ENCODE peak calls at places on chromosomes 12 and 14, in seven cellular contexts. One of them, this sample, is unnamed.

GRCh38 chr14:43172899-43173548 is 1334.1 kb downstream of the FSCB start:
- DNase-seq in fibroblast of mammary gland: no peak
- DNase-seq in hippocampal formation: no peak
- DNase-seq in AG20443: no peak
- DNase-seq in activated CD4-positive, CD25-positive, alpha-beta regulatory T cell: no peak
- DNase-seq in A549: peak
- DNase-seq in RKO: no peak
- DNase-seq in this sample: no peak

GRCh38 chr14:49612251-49612650 is 8.2 kb downstream of the RPL36AL start:
- DNase-seq in fibroblast of mammary gland: no peak
- DNase-seq in A549: no peak
- DNase-seq in activated CD4-positive, CD25-positive, alpha-beta regulatory T cell: no peak
- DNase-seq in AG20443: no peak
- DNase-seq in hippocampal formation: no peak
- DNase-seq in RKO: no peak
- DNase-seq in this sample: no peak

GRCh38 chr12:117936722-117937484 is 31.9 kb downstream of the KSR2 start:
- DNase-seq in AG20443: no peak
- DNase-seq in hippocampal formation: no peak
- DNase-seq in fibroblast of mammary gland: no peak
- DNase-seq in A549: no peak
- DNase-seq in activated CD4-positive, CD25-positive, alpha-beta regulatory T cell: no peak
- DNase-seq in RKO: no peak
- DNase-seq in this sample: no peak

GRCh38 chr14:91924871-91925726 is 22.4 kb downstream of the FBLN5 start:
- DNase-seq in AG20443: no peak
- DNase-seq in hippocampal formation: no peak
- DNase-seq in activated CD4-positive, CD25-positive, alpha-beta regulatory T cell: no peak
- DNase-seq in fibroblast of mammary gland: peak
- DNase-seq in A549: no peak
- DNase-seq in RKO: no peak
- DNase-seq in this sample: no peak

GRCh38 chr12:3777206-3777809 is 24.4 kb upstream of the CRACR2A start:
- DNase-seq in activated CD4-positive, CD25-positive, alpha-beta regulatory T cell: no peak
- DNase-seq in fibroblast of mammary gland: peak
- DNase-seq in hippocampal formation: no peak
- DNase-seq in A549: peak
- DNase-seq in RKO: peak
- DNase-seq in AG20443: peak
- DNase-seq in this sample: no peak

GRCh38 chr14:38243696-38244250 is 12.1 kb downstream of the CLEC14A start:
- DNase-seq in AG20443: no peak
- DNase-seq in fibroblast of mammary gland: no peak
- DNase-seq in RKO: no peak
- DNase-seq in A549: no peak
- DNase-seq in hippocampal formation: no peak
- DNase-seq in activated CD4-positive, CD25-positive, alpha-beta regulatory T cell: no peak
- DNase-seq in this sample: no peak

GRCh38 chr12:96120359-96121100 is 73.6 kb upstream of the ELK3 start:
- DNase-seq in A549: no peak
- DNase-seq in hippocampal formation: no peak
- DNase-seq in RKO: no peak
- DNase-seq in activated CD4-positive, CD25-positive, alpha-beta regulatory T cell: no peak
- DNase-seq in AG20443: no peak
- DNase-seq in fibroblast of mammary gland: no peak
- DNase-seq in this sample: no peak

GRCh38 chr14:35107866-35108265 is 13.9 kb downstream of the PPP2R3C start:
- DNase-seq in activated CD4-positive, CD25-positive, alpha-beta regulatory T cell: no peak
- DNase-seq in hippocampal formation: no peak
- DNase-seq in A549: no peak
- DNase-seq in RKO: no peak
- DNase-seq in AG20443: no peak
- DNase-seq in fibroblast of mammary gland: no peak
- DNase-seq in this sample: no peak

GRCh38 chr14:86055512-86055911 is 525.6 kb downstream of the FLRT2 start:
- DNase-seq in AG20443: no peak
- DNase-seq in A549: peak
- DNase-seq in RKO: peak
- DNase-seq in hippocampal formation: no peak
- DNase-seq in activated CD4-positive, CD25-positive, alpha-beta regulatory T cell: no peak
- DNase-seq in fibroblast of mammary gland: peak
- DNase-seq in this sample: no peak

GRCh38 chr12:132766380-132767085 is 4.9 kb upstream of the ANKLE2 start:
- DNase-seq in activated CD4-positive, CD25-positive, alpha-beta regulatory T cell: no peak
- DNase-seq in A549: no peak
- DNase-seq in AG20443: no peak
- DNase-seq in fibroblast of mammary gland: no peak
- DNase-seq in hippocampal formation: no peak
- DNase-seq in RKO: no peak
- DNase-seq in this sample: no peak

GRCh38 chr12:27866382-27867101 is 86.5 kb upstream of the MANSC4 start:
- DNase-seq in activated CD4-positive, CD25-positive, alpha-beta regulatory T cell: no peak
- DNase-seq in fibroblast of mammary gland: peak
- DNase-seq in hippocampal formation: no peak
- DNase-seq in A549: peak
- DNase-seq in RKO: no peak
- DNase-seq in AG20443: peak
- DNase-seq in this sample: no peak

GRCh38 chr12:124920353-124920935 is 6.0 kb upstream of the UBC start:
- DNase-seq in RKO: no peak
- DNase-seq in fibroblast of mammary gland: no peak
- DNase-seq in hippocampal formation: no peak
- DNase-seq in activated CD4-positive, CD25-positive, alpha-beta regulatory T cell: no peak
- DNase-seq in A549: no peak
- DNase-seq in AG20443: no peak
- DNase-seq in this sample: no peak

GRCh38 chr12:31558521-31558920 is 32.4 kb downstream of the DENND5B start:
- DNase-seq in activated CD4-positive, CD25-positive, alpha-beta regulatory T cell: no peak
- DNase-seq in hippocampal formation: no peak
- DNase-seq in AG20443: peak
- DNase-seq in RKO: no peak
- DNase-seq in A549: no peak
- DNase-seq in fibroblast of mammary gland: peak
- DNase-seq in this sample: no peak

GRCh38 chr12:20631711-20632110 is 63.4 kb upstream of the SLCO1C1 start:
- DNase-seq in A549: no peak
- DNase-seq in hippocampal formation: no peak
- DNase-seq in activated CD4-positive, CD25-positive, alpha-beta regulatory T cell: no peak
- DNase-seq in RKO: no peak
- DNase-seq in fibroblast of mammary gland: peak
- DNase-seq in AG20443: peak
- DNase-seq in this sample: no peak

GRCh38 chr12:75087656-75088055 is 122.0 kb downstream of the KCNC2 start:
- DNase-seq in RKO: peak
- DNase-seq in A549: peak
- DNase-seq in activated CD4-positive, CD25-positive, alpha-beta regulatory T cell: no peak
- DNase-seq in AG20443: no peak
- DNase-seq in fibroblast of mammary gland: peak
- DNase-seq in hippocampal formation: no peak
- DNase-seq in this sample: no peak

GRCh38 chr12:9941838-9942237 is 9.7 kb upstream of the CLEC2A start:
- DNase-seq in RKO: no peak
- DNase-seq in AG20443: no peak
- DNase-seq in fibroblast of mammary gland: no peak
- DNase-seq in A549: no peak
- DNase-seq in hippocampal formation: no peak
- DNase-seq in activated CD4-positive, CD25-positive, alpha-beta regulatory T cell: no peak
- DNase-seq in this sample: no peak

GRCh38 chr12:65959452-65959851 is 135.2 kb downstream of the HMGA2 start:
- DNase-seq in A549: no peak
- DNase-seq in RKO: no peak
- DNase-seq in fibroblast of mammary gland: no peak
- DNase-seq in hippocampal formation: no peak
- DNase-seq in AG20443: no peak
- DNase-seq in activated CD4-positive, CD25-positive, alpha-beta regulatory T cell: no peak
- DNase-seq in this sample: no peak

GRCh38 chr12:117486840-117487659 is 125.6 kb upstream of the NOS1 start:
- DNase-seq in A549: peak
- DNase-seq in AG20443: peak
- DNase-seq in activated CD4-positive, CD25-positive, alpha-beta regulatory T cell: no peak
- DNase-seq in hippocampal formation: no peak
- DNase-seq in RKO: peak
- DNase-seq in fibroblast of mammary gland: peak
- DNase-seq in this sample: no peak

GRCh38 chr14:35068238-35069012 is 22.4 kb downstream of the FAM177A1 start:
- DNase-seq in AG20443: no peak
- DNase-seq in fibroblast of mammary gland: peak
- DNase-seq in RKO: no peak
- DNase-seq in A549: no peak
- DNase-seq in hippocampal formation: no peak
- DNase-seq in activated CD4-positive, CD25-positive, alpha-beta regulatory T cell: no peak
- DNase-seq in this sample: no peak

GRCh38 chr12:90058721-90059120 is 350.1 kb upstream of the ATP2B1 start:
- DNase-seq in RKO: no peak
- DNase-seq in A549: peak
- DNase-seq in hippocampal formation: no peak
- DNase-seq in activated CD4-positive, CD25-positive, alpha-beta regulatory T cell: no peak
- DNase-seq in fibroblast of mammary gland: peak
- DNase-seq in AG20443: peak
- DNase-seq in this sample: no peak

GRCh38 chr14:78358631-78359030 is 188.5 kb downstream of the NRXN3 start:
- DNase-seq in hippocampal formation: peak
- DNase-seq in activated CD4-positive, CD25-positive, alpha-beta regulatory T cell: no peak
- DNase-seq in A549: no peak
- DNase-seq in RKO: no peak
- DNase-seq in AG20443: no peak
- DNase-seq in fibroblast of mammary gland: no peak
- DNase-seq in this sample: no peak

GRCh38 chr12:80262372-80263170 is 163.2 kb downstream of the OTOGL start:
- DNase-seq in hippocampal formation: no peak
- DNase-seq in fibroblast of mammary gland: peak
- DNase-seq in activated CD4-positive, CD25-positive, alpha-beta regulatory T cell: no peak
- DNase-seq in AG20443: peak
- DNase-seq in RKO: peak
- DNase-seq in A549: no peak
- DNase-seq in this sample: no peak

GRCh38 chr12:130526813-130527212 is 189.1 kb downstream of the PIWIL1 start:
- DNase-seq in fibroblast of mammary gland: no peak
- DNase-seq in activated CD4-positive, CD25-positive, alpha-beta regulatory T cell: no peak
- DNase-seq in RKO: peak
- DNase-seq in hippocampal formation: no peak
- DNase-seq in AG20443: peak
- DNase-seq in A549: peak
- DNase-seq in this sample: no peak